ENCODE peak calls at places on chromosomes 12 and 14, in seven cellular contexts. D, J, K, S, H, M and N are unnamed samples.

GRCh38 chr14:21069388-21070082 is 569 bp upstream of the ARHGEF40 start:
- DNase-seq in J (no peak), D (no peak), K (no peak), H (no peak), S (no peak), M (peak; percentile 77), N (peak; percentile 91)

GRCh38 chr12:68933564-68933893 is 558 bp upstream of the CPM start:
- DNase-seq in J (no peak), D (peak; percentile 29), M (no peak), H (no peak), S (no peak), K (no peak), N (no peak)

GRCh38 chr12:126907900-126908764 is 1358.8 kb upstream of the TMEM132C start:
- DNase-seq in J (no peak), D (no peak), H (no peak), M (no peak), S (no peak), K (no peak), N (no peak)

GRCh38 chr12:127650626-127651025 is 616.3 kb upstream of the TMEM132C start:
- DNase-seq in K (no peak), J (no peak), D (no peak), M (no peak), H (no peak), S (no peak), N (no peak)

GRCh38 chr12:64521838-64522237 is 69.9 kb downstream of the TBK1 start:
- DNase-seq in S (no peak), D (no peak), J (no peak), H (no peak), M (no peak), K (no peak), N (no peak)

GRCh38 chr12:92341333-92341691 is 195.7 kb upstream of the BTG1 start:
- DNase-seq in M (no peak), S (peak; percentile 42), H (no peak), K (no peak), J (no peak), D (no peak), N (no peak)

GRCh38 chr14:100297320-100298300 is 8.6 kb downstream of the SLC25A29 start:
- DNase-seq in S (peak; percentile 84), J (peak; percentile 88), H (peak; percentile 72), D (peak; percentile 76), K (peak; percentile 28), M (peak; percentile 30), N (no peak)

GRCh38 chr14:98906123-98906995 is 365.6 kb downstream of the BCL11B start:
- DNase-seq in S (peak; percentile 87), D (no peak), H (peak; percentile 29), M (no peak), J (no peak), K (no peak), N (no peak)

GRCh38 chr12:115916910-115917668 is 360.4 kb downstream of the MED13L start:
- DNase-seq in S (peak; percentile 74), H (peak; percentile 82), M (peak; percentile 86), K (peak; percentile 5), J (peak; percentile 83), D (peak; percentile 81), N (peak; percentile 85)

GRCh38 chr12:132178801-132179401 is 34.6 kb downstream of the NOC4L start:
- DNase-seq in J (no peak), S (peak; percentile 22), D (no peak), H (no peak), K (no peak), M (no peak), N (peak; percentile 44)
- H3K4me1 ChIP-seq in J (peaks cover 3% of the 10 kb centered on the region), S (no peaks in the 10 kb centered on the region), D (peaks cover 25% of the 10 kb centered on the region), H (no peaks in the 10 kb centered on the region), K (no peaks in the 10 kb centered on the region), M (peaks cover 2% of the 10 kb centered on the region), N (no peaks in the 10 kb centered on the region)

GRCh38 chr14:31122098-31122611 is 85.4 kb downstream of the HECTD1 start:
- DNase-seq in K (no peak), S (no peak), J (no peak), M (no peak), H (no peak), D (no peak), N (no peak)
- TF ChIP-seq POLR2AphosphoS5 in K (no peak), S (no peak), J (no peak), M (no peak), H (no peak), D (no peak), N (no peak)

GRCh38 chr14:52355016-52355430 is 40.9 kb downstream of the PTGER2 start:
- DNase-seq in M (no peak), D (no peak), H (no peak), S (no peak), J (no peak), K (no peak), N (no peak)
- H3K4me1 ChIP-seq in M (peaks cover 11% of the 10 kb centered on the region), D (peaks cover 31% of the 10 kb centered on the region), H (peaks cover 42% of the 10 kb centered on the region), S (no peaks in the 10 kb centered on the region), J (peaks cover 25% of the 10 kb centered on the region), K (no peaks in the 10 kb centered on the region), N (no peaks in the 10 kb centered on the region)

GRCh38 chr14:97143456-97143855 is 346.3 kb downstream of the VRK1 start:
- DNase-seq in M (no peak), H (no peak), J (no peak), K (no peak), D (no peak), S (no peak), N (no peak)

GRCh38 chr14:97138801-97139200 is 341.6 kb downstream of the VRK1 start:
- DNase-seq in S (no peak), D (no peak), M (no peak), H (no peak), K (no peak), J (no peak), N (peak; percentile 62)

GRCh38 chr14:97143011-97143410 is 345.8 kb downstream of the VRK1 start:
- DNase-seq in K (no peak), J (no peak), D (no peak), S (no peak), H (no peak), M (no peak), N (no peak)

GRCh38 chr14:97137705-97138104 is 340.5 kb downstream of the VRK1 start:
- DNase-seq in J (no peak), K (no peak), M (no peak), S (no peak), D (no peak), H (no peak), N (no peak)
- TF ChIP-seq POLR2AphosphoS5 in J (no peak), K (no peak), M (no peak), S (no peak), D (no peak), H (no peak), N (no peak)

GRCh38 chr12:55688716-55689655 is 18.7 kb downstream of the ITGA7 start:
- DNase-seq in S (no peak), D (no peak), M (no peak), H (no peak), K (no peak), J (no peak), N (no peak)
- H3K4me1 ChIP-seq in S (no peaks in the 10 kb centered on the region), D (no peaks in the 10 kb centered on the region), M (no peaks in the 10 kb centered on the region), H (no peaks in the 10 kb centered on the region), K (no peaks in the 10 kb centered on the region), J (no peaks in the 10 kb centered on the region), N (no peaks in the 10 kb centered on the region)

GRCh38 chr12:65868133-65868705 is 43.9 kb downstream of the HMGA2 start:
- DNase-seq in S (no peak), M (no peak), D (no peak), J (no peak), H (no peak), K (peak; percentile 59), N (no peak)
- TF ChIP-seq POLR2AphosphoS5 in S (no peak), M (no peak), D (no peak), J (no peak), H (no peak), K (no peak), N (no peak)

DNA sequence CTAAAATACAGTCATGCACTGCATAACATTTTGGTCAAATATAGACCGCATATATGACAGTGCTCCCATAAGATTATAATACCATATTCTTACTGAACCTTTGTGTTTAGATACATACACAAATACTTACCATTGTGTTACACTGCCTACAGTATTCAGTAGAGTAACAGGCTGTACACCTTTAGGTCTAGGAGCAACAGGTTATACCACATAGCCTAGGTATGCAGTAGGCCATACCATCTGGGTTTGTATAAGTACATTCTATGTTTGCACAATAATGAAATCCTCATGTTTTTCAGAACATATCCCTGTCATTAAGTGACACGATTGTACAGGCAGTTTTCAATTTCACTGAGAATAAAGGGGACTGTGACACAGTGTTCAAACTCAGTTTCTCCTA is 22.3 kb downstream of the KDM5A start:
- DNase-seq in M (no peak), K (no peak), S (no peak), H (no peak), D (no peak), J (no peak), N (no peak)
- H3K4me1 ChIP-seq in M (no peaks in the 10 kb centered on the region), K (no peaks in the 10 kb centered on the region), S (no peaks in the 10 kb centered on the region), H (no peaks in the 10 kb centered on the region), D (no peaks in the 10 kb centered on the region), J (no peaks in the 10 kb centered on the region), N (no peaks in the 10 kb centered on the region)